ENCODE peak calls at places on chromosomes 1 and 21, in nine cellular contexts. T, X, D, V, Q, O, K, U and J are unnamed samples.

GRCh38 chr1:84000954-84001495 is 2.1 kb upstream of the TTLL7 start:
- DNase-seq in T (no peak), X (no peak), D (no peak), V (no peak), Q (no peak), O (no peak), K (no peak), U (no peak), J (no peak)

GRCh38 chr1:202143768-202144509 is 598 bp downstream of the ARL8A start:
- DNase-seq in T (peak), X (peak), D (no peak), V (no peak), Q (peak), O (no peak), K (peak), U (peak), J (no peak)

GRCh38 chr1:56284933-56285332 is 294.4 kb downstream of the PLPP3 start:
- DNase-seq in T (no peak), X (no peak), D (no peak), V (peak), Q (peak), O (peak), K (peak), U (no peak), J (no peak)

GRCh38 chr1:159980076-159980475 is 26.0 kb upstream of the SLAMF9 start:
- DNase-seq in T (no peak), X (no peak), D (no peak), V (no peak), Q (no peak), O (no peak), K (no peak), U (no peak), J (no peak)

GRCh38 chr21:25938673-25939395 is 204.1 kb downstream of the GABPA start:
- DNase-seq in T (no peak), X (no peak), D (peak), V (no peak), Q (no peak), O (no peak), K (no peak), U (no peak), J (no peak)

GRCh38 chr1:201329286-201329685 is 46.0 kb downstream of the PKP1 start:
- DNase-seq in T (no peak), X (no peak), D (no peak), V (no peak), Q (no peak), O (no peak), K (peak), U (no peak), J (no peak)

GRCh38 chr1:157969693-157970485 is 23.6 kb upstream of the KIRREL1 start:
- DNase-seq in T (no peak), X (peak), D (no peak), V (peak), Q (peak), O (peak), K (peak), U (no peak), J (no peak)

GRCh38 chr1:76928511-76928910 is 61.2 kb downstream of the ST6GALNAC5 start:
- DNase-seq in T (no peak), X (no peak), D (no peak), V (no peak), Q (no peak), O (no peak), K (no peak), U (no peak), J (no peak)

GRCh38 chr1:225527575-225527974 is 99.7 kb upstream of the LBR start:
- DNase-seq in T (no peak), X (no peak), D (no peak), V (no peak), Q (no peak), O (no peak), K (no peak), U (no peak), J (no peak)

GRCh38 chr1:77857557-77857956 is 30.9 kb upstream of the NEXN start:
- DNase-seq in T (no peak), X (no peak), D (no peak), V (peak), Q (peak), O (no peak), K (peak), U (no peak), J (no peak)

GRCh38 chr1:232186936-232187335 is 443.0 kb downstream of the SIPA1L2 start:
- DNase-seq in T (no peak), X (no peak), D (peak), V (no peak), Q (peak), O (no peak), K (no peak), U (no peak), J (no peak)

GRCh38 chr1:48676376-48676775 is 100.3 kb downstream of the BEND5 start:
- DNase-seq in T (no peak), X (no peak), D (no peak), V (no peak), Q (no peak), O (no peak), K (no peak), U (no peak), J (no peak)

GRCh38 chr21:36040389-36040788 is 19.9 kb downstream of the SETD4 start:
- DNase-seq in T (no peak), X (no peak), D (no peak), V (no peak), Q (no peak), O (no peak), K (no peak), U (no peak), J (no peak)

GRCh38 chr1:1099506-1100183 is 16.2 kb downstream of the C1orf159 start:
- DNase-seq in T (no peak), X (no peak), D (no peak), V (no peak), Q (no peak), O (no peak), K (no peak), U (no peak), J (no peak)

GRCh38 chr1:39623053-39623452 is 16.4 kb downstream of the HEYL start:
- DNase-seq in T (no peak), X (no peak), D (no peak), V (no peak), Q (no peak), O (no peak), K (no peak), U (no peak), J (no peak)

GRCh38 chr1:22319608-22320007 is 132.0 kb upstream of the ZBTB40 start:
- DNase-seq in T (no peak), X (no peak), D (no peak), V (no peak), Q (no peak), O (no peak), K (no peak), U (no peak), J (peak)

GRCh38 chr1:181855380-181855779 is 206.1 kb downstream of the ZNF648 start:
- DNase-seq in T (no peak), X (no peak), D (no peak), V (no peak), Q (peak), O (no peak), K (no peak), U (no peak), J (no peak)

GRCh38 chr1:210707300-210707699 is 378.6 kb downstream of the HHAT start:
- DNase-seq in T (no peak), X (no peak), D (no peak), V (no peak), Q (no peak), O (no peak), K (no peak), U (no peak), J (no peak)

GRCh38 chr1:83905315-83905907 is 93.5 kb downstream of the TTLL7 start:
- DNase-seq in T (peak), X (peak), D (no peak), V (no peak), Q (no peak), O (no peak), K (peak), U (no peak), J (no peak)

GRCh38 chr1:221470000-221470698 is 271.7 kb downstream of the DUSP10 start:
- DNase-seq in T (no peak), X (no peak), D (no peak), V (no peak), Q (no peak), O (no peak), K (no peak), U (no peak), J (no peak)